ENCODE peak calls at places on chromosomes 7 and 10, in ten cellular contexts. R, T, K, E, Z, L, B, I, C and Q are unnamed samples. For H3K27me3, the result is how much of the 10 kb centered on the place peaks cover.

GRCh38 chr7:157978766-157979165 is 608.9 kb downstream of the PTPRN2 start:
- DNase-seq in R (no peak), T (no peak), K (no peak), E (no peak), Z (no peak), L (no peak), B (no peak), I (no peak), C (peak), Q (no peak)

GRCh38 chr7:11216276-11216675 is 242.6 kb downstream of the PHF14 start:
- DNase-seq in R (no peak), T (no peak), K (no peak), E (no peak), Z (no peak), L (no peak), B (no peak), I (no peak), C (no peak), Q (no peak)

GRCh38 chr7:104943502-104944343 is 70.3 kb upstream of the KMT2E start:
- DNase-seq in R (no peak), T (peak), K (peak), E (peak), Z (no peak), L (peak), B (peak), I (no peak), C (peak), Q (peak)

GRCh38 chr7:77995717-77996116 is 197.1 kb downstream of the PHTF2 start:
- DNase-seq in R (no peak), T (peak), K (no peak), E (no peak), Z (no peak), L (no peak), B (no peak), I (no peak), C (no peak), Q (no peak)

GRCh38 chr10:27794157-27794556 is 48.5 kb upstream of the MKX start:
- DNase-seq in R (no peak), T (no peak), K (no peak), E (no peak), Z (no peak), L (peak), B (no peak), I (no peak), C (no peak), Q (no peak)

GRCh38 chr10:42428534-42428933 is 209.8 kb downstream of the ZNF33B start:
- DNase-seq in R (no peak), T (no peak), K (no peak), E (no peak), Z (no peak), L (peak), B (no peak), I (no peak), C (no peak), Q (no peak)

GRCh38 chr7:142347091-142347490 is 89.2 kb upstream of the PRSS58 start:
- DNase-seq in R (no peak), T (no peak), K (no peak), E (no peak), Z (no peak), L (no peak), B (no peak), I (no peak), C (no peak), Q (no peak)

GRCh38 chr7:113796557-113796956 is 122.3 kb downstream of the PPP1R3A start:
- DNase-seq in R (no peak), T (no peak), K (no peak), E (no peak), Z (no peak), L (peak), B (no peak), I (no peak), C (no peak), Q (no peak)

GRCh38 chr10:124977648-124978375 is 35.9 kb downstream of the ZRANB1 start:
- DNase-seq in R (no peak), T (no peak), K (no peak), E (no peak), Z (no peak), L (no peak), B (no peak), I (no peak), C (no peak), Q (no peak)

GRCh38 chr10:127150136-127150535 is 46.3 kb downstream of the INSYN2A start:
- DNase-seq in R (no peak), T (no peak), K (no peak), E (no peak), Z (no peak), L (peak), B (no peak), I (no peak), C (no peak), Q (no peak)

GRCh38 chr7:136956671-136957070 is 88.2 kb downstream of the CHRM2 start:
- DNase-seq in R (no peak), T (no peak), K (no peak), E (no peak), Z (no peak), L (no peak), B (no peak), I (no peak), C (no peak), Q (no peak)

GRCh38 chr7:30309302-30309701 is 24.9 kb downstream of the ZNRF2 start:
- DNase-seq in R (no peak), T (no peak), K (no peak), E (no peak), Z (no peak), L (no peak), B (no peak), I (no peak), C (no peak), Q (no peak)

GRCh38 chr10:27701971-27702537 is 43.6 kb downstream of the MKX start:
- DNase-seq in R (no peak), T (no peak), K (no peak), E (no peak), Z (no peak), L (no peak), B (no peak), I (no peak), C (no peak), Q (no peak)

GRCh38 chr10:132206377-132206745 is 19.6 kb downstream of the DPYSL4 start:
- DNase-seq in R (no peak), T (no peak), K (peak), E (no peak), Z (no peak), L (no peak), B (no peak), I (no peak), C (peak), Q (no peak)

GRCh38 chr7:74306737-74307469 is 17.7 kb downstream of the CLIP2 start:
- DNase-seq in R (peak), T (no peak), K (peak), E (peak), Z (peak), L (peak), B (peak), I (peak), C (no peak), Q (no peak)

GRCh38 chr7:26372738-26373137 is 81.1 kb downstream of the SNX10 start:
- DNase-seq in R (no peak), T (no peak), K (no peak), E (no peak), Z (no peak), L (no peak), B (no peak), I (no peak), C (no peak), Q (no peak)

GRCh38 chr10:22503315-22504090 is 158.2 kb downstream of the SPAG6 start:
- DNase-seq in R (no peak), T (no peak), K (no peak), E (no peak), Z (no peak), L (peak), B (no peak), I (no peak), C (no peak), Q (no peak)

GRCh38 chr10:60426425-60426824 is 36.8 kb upstream of the ANK3 start:
- DNase-seq in R (peak), T (no peak), K (no peak), E (no peak), Z (no peak), L (peak), B (no peak), I (no peak), C (no peak), Q (no peak)

GRCh38 chr7:143975617-143976016 is 21.0 kb downstream of the OR2F1 start:
- DNase-seq in R (no peak), T (peak), K (no peak), E (no peak), Z (no peak), L (peak), B (no peak), I (no peak), C (no peak), Q (no peak)

GRCh38 chr10:103428989-103429643 is 23.1 kb downstream of the CALHM2 start:
- DNase-seq in R (no peak), T (no peak), K (no peak), E (no peak), Z (no peak), L (no peak), B (no peak), I (no peak), C (no peak), Q (no peak)

GRCh38 chr10:109899578-109900355 is 23.5 kb downstream of the XPNPEP1 start:
- DNase-seq in R (no peak), T (no peak), K (no peak), E (no peak), Z (no peak), L (no peak), B (peak), I (no peak), C (no peak), Q (no peak)

GRCh38 chr10:79104264-79104954 is 35.6 kb downstream of the ZMIZ1 start:
- DNase-seq in R (no peak), T (no peak), K (peak), E (peak), Z (peak), L (no peak), B (peak), I (no peak), C (no peak), Q (no peak)

GRCh38 chr7:15424468-15424867 is 137.3 kb downstream of the AGMO start:
- DNase-seq in R (no peak), T (no peak), K (no peak), E (no peak), Z (no peak), L (no peak), B (no peak), I (no peak), C (no peak), Q (no peak)

GRCh38 chr7:80960228-80960627 is 41.4 kb upstream of the SEMA3C start:
- DNase-seq in R (peak), T (no peak), K (no peak), E (no peak), Z (no peak), L (no peak), B (no peak), I (no peak), C (no peak), Q (no peak)

GRCh38 chr10:91604936-91605534 is 27.8 kb downstream of the PPP1R3C start:
- DNase-seq in R (no peak), T (no peak), K (no peak), E (no peak), Z (no peak), L (peak), B (no peak), I (no peak), C (no peak), Q (no peak)

GRCh38 chr7:1724118-1724910 is 54.2 kb downstream of the ELFN1 start:
- DNase-seq in R (no peak), T (no peak), K (peak), E (no peak), Z (no peak), L (no peak), B (no peak), I (no peak), C (no peak), Q (no peak)

GRCh38 chr7:51040777-51041176 is 258.1 kb upstream of the GRB10 start:
- DNase-seq in R (no peak), T (no peak), K (no peak), E (no peak), Z (no peak), L (no peak), B (no peak), I (no peak), C (no peak), Q (no peak)

GRCh38 chr7:77409739-77410545 is 6.2 kb downstream of the GSAP start:
- DNase-seq in R (peak), T (no peak), K (no peak), E (no peak), Z (no peak), L (peak), B (no peak), I (no peak), C (no peak), Q (no peak)

GRCh38 chr7:19113855-19114590 is 3.4 kb downstream of the TWIST1 start:
- DNase-seq in R (no peak), T (no peak), K (no peak), E (no peak), Z (no peak), L (peak), B (no peak), I (no peak), C (no peak), Q (no peak)

GRCh38 chr7:28310449-28310848 is 101.9 kb upstream of the CREB5 start:
- DNase-seq in R (no peak), T (no peak), K (no peak), E (no peak), Z (no peak), L (no peak), B (no peak), I (no peak), C (no peak), Q (no peak)

GRCh38 chr7:8109196-8110022 is 140.8 kb downstream of the GLCCI1 start:
- DNase-seq in R (peak), T (no peak), K (no peak), E (no peak), Z (no peak), L (peak), B (no peak), I (no peak), C (no peak), Q (no peak)

GRCh38 chr7:91880016-91880412 is 488 bp downstream of the MTERF1 start:
- DNase-seq in R (no peak), T (no peak), K (no peak), E (no peak), Z (no peak), L (no peak), B (no peak), I (no peak), C (no peak), Q (no peak)

GRCh38 chr10:74831518-74832120 is 5.2 kb downstream of the KAT6B start:
- DNase-seq in R (no peak), T (no peak), K (no peak), E (no peak), Z (no peak), L (no peak), B (no peak), I (no peak), C (no peak), Q (no peak)

GRCh38 chr10:48309711-48310226 is 3.3 kb downstream of the MAPK8 start:
- DNase-seq in R (no peak), T (no peak), K (no peak), E (no peak), Z (no peak), L (peak), B (no peak), I (no peak), C (no peak), Q (no peak)

GRCh38 chr10:65323802-65324201 is 1602.0 kb upstream of the LRRTM3 start:
- DNase-seq in R (no peak), T (no peak), K (no peak), E (no peak), Z (no peak), L (no peak), B (no peak), I (no peak), C (no peak), Q (no peak)

GRCh38 chr7:69781412-69781846 is 183.2 kb downstream of the AUTS2 start:
- DNase-seq in R (no peak), T (no peak), K (peak), E (no peak), Z (no peak), L (no peak), B (peak), I (no peak), C (no peak), Q (no peak)

DNA sequence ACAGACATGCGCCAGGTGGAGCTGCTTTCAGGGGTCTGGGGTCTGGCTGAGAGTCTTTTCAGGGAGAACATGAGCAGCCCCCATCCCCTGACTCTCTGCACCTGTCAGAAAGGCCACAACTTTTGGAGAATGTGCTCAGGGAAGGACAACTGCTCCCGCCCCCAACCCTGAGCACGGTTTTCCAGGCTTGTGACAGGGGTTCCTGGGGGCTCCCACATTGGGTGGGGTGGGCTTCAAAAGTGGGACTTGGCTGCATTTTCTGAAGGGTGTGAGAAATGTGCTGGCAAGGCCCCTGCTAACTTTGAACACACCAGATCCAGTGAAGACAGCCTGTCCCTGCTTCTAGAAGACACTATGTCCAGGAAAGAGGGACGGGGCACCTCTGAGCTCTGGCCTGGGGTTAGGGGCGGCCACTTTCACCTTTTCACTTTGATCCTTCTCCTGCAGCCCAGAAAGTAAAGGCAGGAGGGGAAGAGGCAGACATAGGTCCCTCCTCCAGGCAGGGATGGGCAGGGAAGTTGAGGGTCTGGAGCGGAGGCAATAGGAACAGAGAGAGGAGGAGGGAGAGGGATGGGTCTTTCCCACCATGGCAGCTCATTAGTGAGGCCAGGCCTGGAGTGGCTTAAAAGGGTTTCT is 1.6 kb downstream of the KCP start:
- DNase-seq in R (no peak), T (no peak), K (no peak), E (no peak), Z (peak), L (no peak), B (peak), I (no peak), C (no peak), Q (no peak)
- H3K27me3 ChIP-seq in R (under half), T (under half), K (under half), E (under half), Z (under half), L (under half), B (under half), I (under half), C (under half), Q (under half)

DNA sequence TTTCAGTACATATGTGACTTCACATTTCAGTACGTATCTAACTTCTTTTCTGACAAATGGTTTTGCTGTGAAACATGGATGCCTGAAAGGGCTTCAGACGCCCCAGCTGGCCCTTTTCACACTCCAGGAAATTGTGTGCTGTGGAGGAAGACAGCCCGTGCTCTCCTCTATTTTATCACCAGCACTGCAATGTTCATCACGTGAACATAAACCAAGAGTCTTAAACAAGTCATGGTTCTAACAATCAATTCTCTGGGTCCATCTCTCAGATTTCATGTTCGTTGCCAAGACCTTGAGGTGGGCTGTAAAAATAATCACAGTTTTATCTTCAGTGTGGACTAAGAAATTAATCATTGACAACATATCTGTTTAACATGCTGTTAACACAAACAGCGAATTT is 141.2 kb downstream of the WDR37 start:
- DNase-seq in R (no peak), T (no peak), K (no peak), E (no peak), Z (no peak), L (no peak), B (no peak), I (no peak), C (no peak), Q (no peak)
- H3K27me3 ChIP-seq in R (under half), T (under half), K (under half), E (under half), Z (under half), L (under half), B (under half), I (under half), C (under half), Q (under half)

GRCh38 chr7:128167316-128167691 is 73.8 kb upstream of the LEP start:
- DNase-seq in R (no peak), T (peak), K (peak), E (peak), Z (no peak), L (peak), B (no peak), I (no peak), C (no peak), Q (no peak)
- H3K27me3 ChIP-seq in R (half or more), T (half or more), K (under half), E (half or more), Z (under half), L (under half), B (half or more), I (under half), C (under half), Q (under half)

GRCh38 chr10:2949221-2949947 is 118.0 kb upstream of the PFKP start:
- DNase-seq in R (no peak), T (no peak), K (no peak), E (no peak), Z (no peak), L (no peak), B (no peak), I (no peak), C (no peak), Q (no peak)
- H3K27me3 ChIP-seq in R (under half), T (under half), K (under half), E (under half), Z (under half), L (under half), B (under half), I (under half), C (under half), Q (under half)

GRCh38 chr7:155217629-155218028 is 80.0 kb upstream of the INSIG1 start:
- DNase-seq in R (no peak), T (no peak), K (no peak), E (no peak), Z (no peak), L (no peak), B (peak), I (no peak), C (no peak), Q (no peak)

GRCh38 chr7:155219947-155220769 is 77.5 kb upstream of the INSIG1 start:
- DNase-seq in R (no peak), T (no peak), K (no peak), E (no peak), Z (peak), L (no peak), B (peak), I (no peak), C (no peak), Q (no peak)

GRCh38 chr7:155219154-155219531 is 78.5 kb upstream of the INSIG1 start:
- DNase-seq in R (no peak), T (no peak), K (no peak), E (no peak), Z (peak), L (no peak), B (no peak), I (no peak), C (no peak), Q (no peak)

GRCh38 chr7:155216475-155217272 is 81.0 kb upstream of the INSIG1 start:
- DNase-seq in R (no peak), T (no peak), K (no peak), E (no peak), Z (peak), L (no peak), B (peak), I (no peak), C (no peak), Q (no peak)

DNA sequence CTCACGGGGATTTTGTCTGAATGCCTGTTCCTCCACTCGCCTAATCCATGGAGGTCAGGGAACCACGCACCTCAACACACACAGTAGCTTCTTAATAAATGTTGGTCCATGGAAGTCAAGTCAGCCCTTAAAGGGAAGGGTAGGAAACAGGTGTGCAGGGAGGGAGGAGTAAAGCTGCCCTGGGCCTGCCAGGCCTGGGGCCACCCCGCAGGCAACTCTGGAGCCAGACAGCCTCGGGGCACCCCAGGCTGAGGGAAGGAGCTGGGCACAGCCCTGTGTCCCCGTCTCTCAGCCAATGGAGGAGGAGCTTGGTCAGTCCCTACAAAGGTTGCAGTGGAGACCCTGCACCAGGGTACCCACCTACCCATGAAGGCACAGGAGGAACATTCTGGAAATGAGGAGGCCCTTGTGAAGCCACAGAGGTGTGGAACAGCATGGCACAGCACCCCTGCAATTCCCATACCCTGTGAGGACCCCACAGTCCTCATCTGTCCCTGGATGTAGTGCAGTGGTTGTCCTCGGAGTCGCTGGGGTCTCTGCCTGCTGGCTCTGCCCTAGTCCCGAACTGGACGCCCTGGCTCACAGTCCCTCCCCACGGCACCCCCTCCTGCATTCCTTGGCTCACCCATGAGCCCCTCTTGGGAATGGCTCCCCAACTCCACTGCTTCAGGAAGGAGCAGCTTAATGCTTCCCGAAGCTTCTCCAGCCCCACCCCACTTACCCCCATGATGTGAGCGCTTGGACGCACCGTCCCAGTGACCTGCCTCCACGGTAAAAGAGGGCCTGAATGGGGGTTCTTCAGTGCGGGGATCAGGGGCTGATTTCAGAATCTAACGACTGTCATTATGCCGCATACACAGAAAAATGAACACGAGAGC is 79.2 kb upstream of the INSIG1 start:
- DNase-seq in R (no peak), T (no peak), K (no peak), E (no peak), Z (peak), L (no peak), B (peak), I (no peak), C (no peak), Q (no peak)
- H3K27me3 ChIP-seq in R (under half), T (under half), K (under half), E (under half), Z (under half), L (under half), B (under half), I (under half), C (under half), Q (under half)